ENCODE peak calls at places on chromosomes 1 and 21, in five cellular contexts. I, S, M, Y and F are unnamed samples.

GRCh38 chr1:178942285-178943218 is 71.7 kb upstream of the ANGPTL1 start:
- DNase-seq in I (no peak), S (no peak), M (no peak), Y (peak; percentile 49), F (no peak)

GRCh38 chr1:44786138-44786840 is 1.7 kb downstream of the BEST4 start:
- DNase-seq in I (peak; percentile 68), S (peak; percentile 77), M (peak; percentile 70), Y (peak; percentile 90), F (peak; percentile 79)

GRCh38 chr1:44405804-44406743 is 1.0 kb downstream of the RNF220 start:
- DNase-seq in I (no peak), S (no peak), M (no peak), Y (peak; percentile 47), F (peak; percentile 23)

GRCh38 chr1:28087614-28088167 is 719 bp downstream of the EYA3 start:
- DNase-seq in I (no peak), S (no peak), M (no peak), Y (no peak), F (no peak)

GRCh38 chr1:65377496-65378268 is 42.8 kb upstream of the LEPR start:
- DNase-seq in I (no peak), S (no peak), M (no peak), Y (no peak), F (no peak)

GRCh38 chr1:174883361-174883760 is 116.4 kb upstream of the CACYBP start:
- DNase-seq in I (no peak), S (no peak), M (no peak), Y (no peak), F (peak; percentile 30)

GRCh38 chr1:204171751-204172178 is 5.6 kb upstream of the REN start:
- DNase-seq in I (no peak), S (no peak), M (no peak), Y (no peak), F (no peak)

GRCh38 chr1:179079113-179079761 is 2.6 kb upstream of the TOR3A start:
- DNase-seq in I (peak; percentile 38), S (peak; percentile 47), M (peak; percentile 56), Y (peak; percentile 77), F (peak; percentile 81)

GRCh38 chr21:42199488-42200463 is 19.2 kb upstream of the ABCG1 start:
- DNase-seq in I (no peak), S (no peak), M (no peak), Y (peak; percentile 69), F (peak; percentile 23)

GRCh38 chr1:50851034-50851433 is 109.0 kb downstream of the FAF1 start:
- DNase-seq in I (no peak), S (no peak), M (no peak), Y (no peak), F (no peak)

GRCh38 chr21:33892853-33893252 is 22.8 kb downstream of the ATP5PO start:
- DNase-seq in I (no peak), S (no peak), M (no peak), Y (no peak), F (no peak)

GRCh38 chr1:26786437-26787380 is 1.0 kb upstream of the PIGV start:
- DNase-seq in I (peak; percentile 74), S (peak; percentile 62), M (no peak), Y (peak; percentile 73), F (peak; percentile 93)

GRCh38 chr1:215277537-215277936 is 195.0 kb downstream of the KCNK2 start:
- DNase-seq in I (no peak), S (no peak), M (no peak), Y (no peak), F (no peak)

GRCh38 chr1:25927541-25928265 is 21.5 kb upstream of the STMN1 start:
- DNase-seq in I (peak; percentile 20), S (no peak), M (no peak), Y (no peak), F (no peak)

GRCh38 chr1:205012416-205013140 is 30.4 kb upstream of the CNTN2 start:
- DNase-seq in I (no peak), S (no peak), M (no peak), Y (no peak), F (no peak)

GRCh38 chr1:32685498-32685897 is 17.1 kb downstream of the SYNC start:
- DNase-seq in I (no peak), S (no peak), M (no peak), Y (no peak), F (no peak)

GRCh38 chr1:221234821-221235220 is 355.6 kb downstream of the HLX start:
- DNase-seq in I (no peak), S (no peak), M (no peak), Y (no peak), F (no peak)

GRCh38 chr1:229171934-229172333 is 99.0 kb upstream of the RAB4A start:
- DNase-seq in I (no peak), S (peak; percentile 83), M (no peak), Y (peak; percentile 69), F (no peak)

GRCh38 chr21:35367558-35367957 is 318.5 kb upstream of the RUNX1 start:
- DNase-seq in I (no peak), S (no peak), M (no peak), Y (no peak), F (no peak)
- TF ChIP-seq POLR2A in I (no peak), S (no peak), M (no peak), Y (no peak), F (no peak)

GRCh38 chr1:92485374-92486250 is 1.1 kb downstream of the GFI1 start:
- DNase-seq in I (peak; percentile 34), S (peak; percentile 69), M (peak; percentile 31), Y (peak; percentile 87), F (peak; percentile 21)
- TF ChIP-seq POLR2A in I (no peak), S (no peak), M (no peak), Y (no peak), F (no peak)

DNA sequence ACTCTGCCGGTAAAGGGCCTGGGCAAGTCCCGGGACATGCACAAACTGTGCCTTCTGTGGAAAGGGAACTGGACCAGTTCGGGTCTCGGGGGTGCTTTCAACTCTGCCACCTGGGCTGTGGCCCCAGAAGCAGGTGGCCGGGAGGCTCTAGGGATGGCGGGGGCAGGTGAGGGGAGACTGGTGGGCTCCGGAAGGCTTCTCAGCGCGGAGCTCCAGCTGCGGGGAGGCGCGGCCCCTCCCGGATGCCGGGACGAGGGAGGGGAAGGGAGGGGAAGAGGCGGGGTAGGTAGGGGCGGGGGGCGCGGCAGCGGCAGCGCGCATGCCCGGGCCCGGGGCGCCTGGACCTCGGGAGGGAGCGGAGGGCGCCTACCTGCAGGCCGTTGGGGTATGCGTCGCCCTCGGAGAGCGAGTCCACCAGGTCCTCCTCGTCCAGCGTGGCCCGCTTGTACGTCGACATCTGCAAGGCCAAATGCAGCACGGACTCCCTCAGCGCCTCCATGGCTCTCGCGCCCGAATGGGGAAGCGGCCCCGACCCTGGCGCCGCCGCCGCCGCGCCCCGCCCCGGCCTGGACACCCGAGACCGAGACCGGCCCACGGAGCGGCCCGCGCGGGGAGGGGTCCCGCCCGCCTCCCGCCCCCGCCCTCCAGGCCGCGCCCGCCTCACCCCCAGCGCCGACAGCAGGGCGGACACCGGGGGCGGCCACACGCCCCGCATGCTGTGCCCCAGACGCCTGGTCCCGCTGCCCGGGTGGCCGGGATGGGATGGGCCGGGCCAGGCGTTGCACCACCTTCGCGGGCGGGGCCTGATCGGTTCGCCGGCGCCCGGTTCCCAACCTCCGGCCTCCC is at the start of gene ECE1:
- DNase-seq in I (peak; percentile 68), S (peak; percentile 60), M (peak; percentile 67), Y (peak; percentile 75), F (no peak)
- TF ChIP-seq POLR2A in I (no peak), S (no peak), M (peak; percentile 12), Y (no peak), F (no peak)

GRCh38 chr1:155082301-155082940 is 3.8 kb downstream of the EFNA3 start:
- DNase-seq in I (no peak), S (no peak), M (no peak), Y (no peak), F (no peak)

GRCh38 chr1:155079210-155079486 is 511 bp downstream of the EFNA3 start:
- DNase-seq in I (no peak), S (no peak), M (no peak), Y (no peak), F (no peak)

GRCh38 chr1:155081472-155082300 is 3.0 kb downstream of the EFNA3 start:
- DNase-seq in I (no peak), S (no peak), M (no peak), Y (no peak), F (no peak)

GRCh38 chr1:155079487-155080249 is 1.0 kb downstream of the EFNA3 start:
- DNase-seq in I (no peak), S (no peak), M (no peak), Y (no peak), F (no peak)

GRCh38 chr1:155080250-155081228 is 1.9 kb downstream of the EFNA3 start:
- DNase-seq in I (no peak), S (no peak), M (no peak), Y (no peak), F (no peak)
- TF ChIP-seq POLR2A in I (no peak), S (no peak), M (no peak), Y (no peak), F (no peak)